ENCODE peak calls at places on chromosomes 7 and 10, in five cellular contexts. One of them, this sample, is unnamed.

GRCh38 chr10:124744047-124744687 is at the start of gene FAM53B:
- DNase-seq in lower lobe of right lung: peak; percentile 89
- DNase-seq in neural crest cell: peak; percentile 69
- DNase-seq in astrocyte of the hippocampus: peak; percentile 94
- DNase-seq in RPMI8226: peak; percentile 89
- DNase-seq in this sample: peak; percentile 87

GRCh38 chr10:115706482-115707076 is 566.4 kb downstream of the GFRA1 start:
- DNase-seq in lower lobe of right lung: no peak
- DNase-seq in neural crest cell: peak; percentile 4
- DNase-seq in astrocyte of the hippocampus: peak; percentile 59
- DNase-seq in RPMI8226: peak; percentile 3
- DNase-seq in this sample: no peak

GRCh38 chr10:124997246-124997790 is 55.4 kb downstream of the ZRANB1 start:
- DNase-seq in lower lobe of right lung: peak; percentile 34
- DNase-seq in neural crest cell: no peak
- DNase-seq in astrocyte of the hippocampus: no peak
- DNase-seq in RPMI8226: peak; percentile 1
- DNase-seq in this sample: no peak

GRCh38 chr7:45124351-45124750 is 12.9 kb upstream of the TBRG4 start:
- DNase-seq in lower lobe of right lung: no peak
- DNase-seq in neural crest cell: no peak
- DNase-seq in astrocyte of the hippocampus: no peak
- DNase-seq in RPMI8226: no peak
- DNase-seq in this sample: no peak

GRCh38 chr7:149071641-149072437 is 18.7 kb downstream of the ZNF786 start:
- DNase-seq in lower lobe of right lung: no peak
- DNase-seq in neural crest cell: peak; percentile 18
- DNase-seq in astrocyte of the hippocampus: peak; percentile 7
- DNase-seq in RPMI8226: no peak
- DNase-seq in this sample: no peak

GRCh38 chr10:118041316-118041715 is 5.4 kb downstream of the RAB11FIP2 start:
- DNase-seq in lower lobe of right lung: no peak
- DNase-seq in neural crest cell: no peak
- DNase-seq in astrocyte of the hippocampus: peak; percentile 79
- DNase-seq in RPMI8226: no peak
- DNase-seq in this sample: no peak

GRCh38 chr7:27158436-27159277 is 2.2 kb upstream of the HOXA7 start:
- DNase-seq in lower lobe of right lung: no peak
- DNase-seq in neural crest cell: no peak
- DNase-seq in astrocyte of the hippocampus: no peak
- DNase-seq in RPMI8226: no peak
- DNase-seq in this sample: no peak

GRCh38 chr10:72981882-72982529 is 27.4 kb upstream of the PLA2G12B start:
- DNase-seq in lower lobe of right lung: no peak
- DNase-seq in neural crest cell: no peak
- DNase-seq in astrocyte of the hippocampus: no peak
- DNase-seq in RPMI8226: no peak
- DNase-seq in this sample: no peak

GRCh38 chr7:156473476-156474240 is 166.9 kb upstream of the RNF32 start:
- DNase-seq in lower lobe of right lung: no peak
- DNase-seq in neural crest cell: peak; percentile 26
- DNase-seq in astrocyte of the hippocampus: peak; percentile 63
- DNase-seq in RPMI8226: peak; percentile 57
- DNase-seq in this sample: peak; percentile 17

GRCh38 chr10:117161386-117162033 is 23.4 kb upstream of the VAX1 start:
- DNase-seq in lower lobe of right lung: no peak
- DNase-seq in neural crest cell: no peak
- DNase-seq in astrocyte of the hippocampus: no peak
- DNase-seq in RPMI8226: no peak
- DNase-seq in this sample: no peak

GRCh38 chr10:32981760-32982159 is 23.7 kb upstream of the ITGB1 start:
- DNase-seq in lower lobe of right lung: no peak
- DNase-seq in neural crest cell: no peak
- DNase-seq in astrocyte of the hippocampus: no peak
- DNase-seq in RPMI8226: no peak
- DNase-seq in this sample: no peak

GRCh38 chr10:117615649-117616048 is 73.1 kb downstream of the EMX2 start:
- DNase-seq in lower lobe of right lung: no peak
- DNase-seq in neural crest cell: no peak
- DNase-seq in astrocyte of the hippocampus: peak; percentile 35
- DNase-seq in RPMI8226: no peak
- DNase-seq in this sample: no peak

GRCh38 chr7:135782377-135782776 is 33.8 kb upstream of the FAM180A start:
- DNase-seq in lower lobe of right lung: no peak
- DNase-seq in neural crest cell: no peak
- DNase-seq in astrocyte of the hippocampus: no peak
- DNase-seq in RPMI8226: no peak
- DNase-seq in this sample: no peak

GRCh38 chr10:125238682-125239081 is 78.3 kb upstream of the CTBP2 start:
- DNase-seq in lower lobe of right lung: no peak
- DNase-seq in neural crest cell: no peak
- DNase-seq in astrocyte of the hippocampus: no peak
- DNase-seq in RPMI8226: no peak
- DNase-seq in this sample: no peak

GRCh38 chr7:14242186-14242585 is 252.7 kb upstream of the ETV1 start:
- DNase-seq in lower lobe of right lung: no peak
- DNase-seq in neural crest cell: no peak
- DNase-seq in astrocyte of the hippocampus: no peak
- DNase-seq in RPMI8226: no peak
- DNase-seq in this sample: no peak

GRCh38 chr10:79347894-79348639 is 798 bp downstream of the PPIF start:
- DNase-seq in lower lobe of right lung: peak; percentile 85
- DNase-seq in neural crest cell: no peak
- DNase-seq in astrocyte of the hippocampus: peak; percentile 76
- DNase-seq in RPMI8226: peak; percentile 73
- DNase-seq in this sample: peak; percentile 71

GRCh38 chr10:26721561-26721960 is 24.1 kb downstream of the PDSS1 start:
- DNase-seq in lower lobe of right lung: no peak
- DNase-seq in neural crest cell: no peak
- DNase-seq in astrocyte of the hippocampus: no peak
- DNase-seq in RPMI8226: no peak
- DNase-seq in this sample: no peak

GRCh38 chr10:78299861-78300453 is 266.3 kb downstream of the RPS24 start:
- DNase-seq in lower lobe of right lung: peak; percentile 66
- DNase-seq in neural crest cell: no peak
- DNase-seq in astrocyte of the hippocampus: no peak
- DNase-seq in RPMI8226: peak; percentile 39
- DNase-seq in this sample: peak; percentile 32

GRCh38 chr7:18895456-18895855 is 222.0 kb downstream of the TWIST1 start:
- DNase-seq in lower lobe of right lung: no peak
- DNase-seq in neural crest cell: no peak
- DNase-seq in astrocyte of the hippocampus: peak; percentile 40
- DNase-seq in RPMI8226: no peak
- DNase-seq in this sample: no peak

GRCh38 chr10:1050555-1050954 is 1.6 kb upstream of the IDI1 start:
- DNase-seq in lower lobe of right lung: no peak
- DNase-seq in neural crest cell: no peak
- DNase-seq in astrocyte of the hippocampus: no peak
- DNase-seq in RPMI8226: peak; percentile 87
- DNase-seq in this sample: peak; percentile 61

GRCh38 chr7:139602143-139602722 is 78.7 kb downstream of the CLEC2L start:
- DNase-seq in lower lobe of right lung: no peak
- DNase-seq in neural crest cell: no peak
- DNase-seq in astrocyte of the hippocampus: peak; percentile 60
- DNase-seq in RPMI8226: peak; percentile 29
- DNase-seq in this sample: peak; percentile 28

GRCh38 chr7:121126201-121126600 is 137.7 kb downstream of the CPED1 start:
- DNase-seq in lower lobe of right lung: no peak
- DNase-seq in neural crest cell: no peak
- DNase-seq in astrocyte of the hippocampus: no peak
- DNase-seq in RPMI8226: no peak
- DNase-seq in this sample: no peak

GRCh38 chr10:94578790-94579189 is 33.2 kb downstream of the HELLS start:
- DNase-seq in lower lobe of right lung: no peak
- DNase-seq in neural crest cell: no peak
- DNase-seq in astrocyte of the hippocampus: no peak
- DNase-seq in RPMI8226: no peak
- DNase-seq in this sample: no peak

GRCh38 chr10:117518246-117518645 is 24.3 kb upstream of the EMX2 start:
- DNase-seq in lower lobe of right lung: no peak
- DNase-seq in neural crest cell: no peak
- DNase-seq in astrocyte of the hippocampus: no peak
- DNase-seq in RPMI8226: no peak
- DNase-seq in this sample: no peak

GRCh38 chr7:95737828-95738505 is 34.4 kb upstream of the DYNC1I1 start:
- DNase-seq in lower lobe of right lung: no peak
- DNase-seq in neural crest cell: no peak
- DNase-seq in astrocyte of the hippocampus: no peak
- DNase-seq in RPMI8226: no peak
- DNase-seq in this sample: no peak

GRCh38 chr7:140867467-140868314 is 57.0 kb downstream of the BRAF start:
- DNase-seq in lower lobe of right lung: no peak
- DNase-seq in neural crest cell: no peak
- DNase-seq in astrocyte of the hippocampus: peak; percentile 3
- DNase-seq in RPMI8226: no peak
- DNase-seq in this sample: no peak

GRCh38 chr10:113893570-113893969 is 39.1 kb downstream of the NHLRC2 start:
- DNase-seq in lower lobe of right lung: no peak
- DNase-seq in neural crest cell: no peak
- DNase-seq in astrocyte of the hippocampus: peak; percentile 23
- DNase-seq in RPMI8226: no peak
- DNase-seq in this sample: no peak

GRCh38 chr7:14687777-14688176 is 214.8 kb downstream of the DGKB start:
- DNase-seq in lower lobe of right lung: no peak
- DNase-seq in neural crest cell: no peak
- DNase-seq in astrocyte of the hippocampus: peak; percentile 54
- DNase-seq in RPMI8226: peak; percentile 37
- DNase-seq in this sample: no peak

GRCh38 chr10:28411648-28412047 is 108.8 kb upstream of the MPP7 start:
- DNase-seq in lower lobe of right lung: no peak
- DNase-seq in neural crest cell: no peak
- DNase-seq in astrocyte of the hippocampus: no peak
- DNase-seq in RPMI8226: no peak
- DNase-seq in this sample: no peak